ENCODE peak calls at places on chromosomes 3 and 15, in eight cellular contexts. One of them, this sample, is unnamed.

GRCh38 chr3:20121088-20121487 is 64.9 kb downstream of the SGO1 start:
- DNase-seq in stimulated activated CD8-positive, alpha-beta memory T cell treated with anti-CD3 and anti-CD28 coated beads, Interleukin-15, amount 100 ng/mL, for 4 hours: no peak
- DNase-seq in cardiac fibroblast: no peak
- DNase-seq in CD4-positive, CD25-positive, alpha-beta regulatory T cell: no peak
- DNase-seq in GM20000: no peak
- DNase-seq in activated effector memory CD4-positive, alpha-beta T cell treated with anti-CD3 and anti-CD28 coated beads, Interleukin-2, amount 50 U/mL, for 16 hours: no peak
- DNase-seq in activated naive CD4-positive, alpha-beta T cell: no peak
- DNase-seq in A549: no peak
- DNase-seq in this sample: no peak

GRCh38 chr15:23095796-23096195 is 40.8 kb downstream of the GOLGA6L1 start:
- DNase-seq in stimulated activated CD8-positive, alpha-beta memory T cell treated with anti-CD3 and anti-CD28 coated beads, Interleukin-15, amount 100 ng/mL, for 4 hours: no peak
- DNase-seq in cardiac fibroblast: no peak
- DNase-seq in CD4-positive, CD25-positive, alpha-beta regulatory T cell: no peak
- DNase-seq in GM20000: no peak
- DNase-seq in activated effector memory CD4-positive, alpha-beta T cell treated with anti-CD3 and anti-CD28 coated beads, Interleukin-2, amount 50 U/mL, for 16 hours: no peak
- DNase-seq in activated naive CD4-positive, alpha-beta T cell: no peak
- DNase-seq in A549: no peak
- DNase-seq in this sample: no peak

GRCh38 chr3:23421811-23422510 is 218.8 kb downstream of the UBE2E2 start:
- DNase-seq in stimulated activated CD8-positive, alpha-beta memory T cell treated with anti-CD3 and anti-CD28 coated beads, Interleukin-15, amount 100 ng/mL, for 4 hours: no peak
- DNase-seq in cardiac fibroblast: peak
- DNase-seq in CD4-positive, CD25-positive, alpha-beta regulatory T cell: no peak
- DNase-seq in GM20000: no peak
- DNase-seq in activated effector memory CD4-positive, alpha-beta T cell treated with anti-CD3 and anti-CD28 coated beads, Interleukin-2, amount 50 U/mL, for 16 hours: no peak
- DNase-seq in activated naive CD4-positive, alpha-beta T cell: no peak
- DNase-seq in A549: no peak
- DNase-seq in this sample: no peak

GRCh38 chr3:64612082-64612860 is 75.5 kb downstream of the ADAMTS9 start:
- DNase-seq in stimulated activated CD8-positive, alpha-beta memory T cell treated with anti-CD3 and anti-CD28 coated beads, Interleukin-15, amount 100 ng/mL, for 4 hours: no peak
- DNase-seq in cardiac fibroblast: peak
- DNase-seq in CD4-positive, CD25-positive, alpha-beta regulatory T cell: no peak
- DNase-seq in GM20000: no peak
- DNase-seq in activated effector memory CD4-positive, alpha-beta T cell treated with anti-CD3 and anti-CD28 coated beads, Interleukin-2, amount 50 U/mL, for 16 hours: no peak
- DNase-seq in activated naive CD4-positive, alpha-beta T cell: no peak
- DNase-seq in A549: no peak
- DNase-seq in this sample: no peak

GRCh38 chr15:51030649-51031316 is 63.9 kb downstream of the TNFAIP8L3 start:
- DNase-seq in stimulated activated CD8-positive, alpha-beta memory T cell treated with anti-CD3 and anti-CD28 coated beads, Interleukin-15, amount 100 ng/mL, for 4 hours: no peak
- DNase-seq in cardiac fibroblast: peak
- DNase-seq in CD4-positive, CD25-positive, alpha-beta regulatory T cell: no peak
- DNase-seq in GM20000: no peak
- DNase-seq in activated effector memory CD4-positive, alpha-beta T cell treated with anti-CD3 and anti-CD28 coated beads, Interleukin-2, amount 50 U/mL, for 16 hours: no peak
- DNase-seq in activated naive CD4-positive, alpha-beta T cell: no peak
- DNase-seq in A549: peak
- DNase-seq in this sample: peak

GRCh38 chr15:74843891-74844299 is 939 bp upstream of the ULK3 start:
- DNase-seq in stimulated activated CD8-positive, alpha-beta memory T cell treated with anti-CD3 and anti-CD28 coated beads, Interleukin-15, amount 100 ng/mL, for 4 hours: no peak
- DNase-seq in cardiac fibroblast: no peak
- DNase-seq in CD4-positive, CD25-positive, alpha-beta regulatory T cell: no peak
- DNase-seq in GM20000: peak
- DNase-seq in activated effector memory CD4-positive, alpha-beta T cell treated with anti-CD3 and anti-CD28 coated beads, Interleukin-2, amount 50 U/mL, for 16 hours: peak
- DNase-seq in activated naive CD4-positive, alpha-beta T cell: no peak
- DNase-seq in A549: no peak
- DNase-seq in this sample: no peak

GRCh38 chr15:74613089-74613952 is 2.3 kb upstream of the CLK3 start:
- DNase-seq in stimulated activated CD8-positive, alpha-beta memory T cell treated with anti-CD3 and anti-CD28 coated beads, Interleukin-15, amount 100 ng/mL, for 4 hours: no peak
- DNase-seq in cardiac fibroblast: no peak
- DNase-seq in CD4-positive, CD25-positive, alpha-beta regulatory T cell: no peak
- DNase-seq in GM20000: no peak
- DNase-seq in activated effector memory CD4-positive, alpha-beta T cell treated with anti-CD3 and anti-CD28 coated beads, Interleukin-2, amount 50 U/mL, for 16 hours: no peak
- DNase-seq in activated naive CD4-positive, alpha-beta T cell: no peak
- DNase-seq in A549: no peak
- DNase-seq in this sample: no peak

GRCh38 chr15:63729115-63729884 is 104.4 kb downstream of the HERC1 start:
- DNase-seq in stimulated activated CD8-positive, alpha-beta memory T cell treated with anti-CD3 and anti-CD28 coated beads, Interleukin-15, amount 100 ng/mL, for 4 hours: no peak
- DNase-seq in cardiac fibroblast: no peak
- DNase-seq in CD4-positive, CD25-positive, alpha-beta regulatory T cell: peak
- DNase-seq in GM20000: no peak
- DNase-seq in activated effector memory CD4-positive, alpha-beta T cell treated with anti-CD3 and anti-CD28 coated beads, Interleukin-2, amount 50 U/mL, for 16 hours: no peak
- DNase-seq in activated naive CD4-positive, alpha-beta T cell: no peak
- DNase-seq in A549: no peak
- DNase-seq in this sample: no peak

GRCh38 chr3:60107275-60107674 is 1057.5 kb upstream of the CFAP20DC start:
- DNase-seq in stimulated activated CD8-positive, alpha-beta memory T cell treated with anti-CD3 and anti-CD28 coated beads, Interleukin-15, amount 100 ng/mL, for 4 hours: no peak
- DNase-seq in cardiac fibroblast: no peak
- DNase-seq in CD4-positive, CD25-positive, alpha-beta regulatory T cell: no peak
- DNase-seq in GM20000: no peak
- DNase-seq in activated effector memory CD4-positive, alpha-beta T cell treated with anti-CD3 and anti-CD28 coated beads, Interleukin-2, amount 50 U/mL, for 16 hours: no peak
- DNase-seq in activated naive CD4-positive, alpha-beta T cell: no peak
- DNase-seq in A549: no peak
- DNase-seq in this sample: no peak